ENCODE peak calls at places on chromosomes 5 and 9, in six cellular contexts. Q is GM12878, U is K562, G is upper lobe of left lung, K is A549, J is HepG2. O is an unnamed sample. For H3K4me1, the result is how much of the 10 kb centered on the place peaks cover.

GRCh38 chr5:12861891-12862290 is 957.6 kb upstream of the CTNND2 start:
- ATAC-seq in Q (no peak), U (no peak), G (no peak), K (no peak), J (no peak), O (no peak)

GRCh38 chr9:27227192-27227591 is 69.8 kb downstream of the EQTN start:
- ATAC-seq in Q (no peak), U (no peak), G (no peak), K (no peak), J (no peak), O (no peak)

GRCh38 chr9:76681556-76681955 is 82.7 kb upstream of the PCA3 start:
- ATAC-seq in Q (no peak), U (no peak), G (no peak), K (no peak), J (no peak), O (no peak)

GRCh38 chr9:28678097-28678496 is 1104.8 kb upstream of the C9orf72 start:
- ATAC-seq in Q (no peak), U (no peak), G (no peak), K (no peak), J (no peak), O (no peak)

GRCh38 chr9:36214571-36214970 is 23.9 kb downstream of the CLTA start:
- ATAC-seq in Q (no peak), U (no peak), G (peak), K (no peak), J (no peak), O (peak)

GRCh38 chr5:1865948-1866347 is 16.8 kb downstream of the IRX4 start:
- ATAC-seq in Q (no peak), U (no peak), G (no peak), K (no peak), J (no peak), O (no peak)

GRCh38 chr5:150328458-150328857 is 25.8 kb upstream of the ARSI start:
- ATAC-seq in Q (no peak), U (no peak), G (peak), K (no peak), J (no peak), O (no peak)

GRCh38 chr5:155087036-155087435 is 73.5 kb downstream of the KIF4B start:
- ATAC-seq in Q (no peak), U (no peak), G (no peak), K (peak), J (no peak), O (no peak)

GRCh38 chr9:70143394-70144130 is 99.9 kb downstream of the MAMDC2 start:
- ATAC-seq in Q (no peak), U (no peak), G (no peak), K (no peak), J (no peak), O (no peak)

GRCh38 chr5:57862471-57863282 is 380.1 kb upstream of the ACTBL2 start:
- ATAC-seq in Q (no peak), U (no peak), G (peak), K (no peak), J (no peak), O (peak)

GRCh38 chr9:129333613-129333960 is 155.5 kb upstream of the IER5L start:
- ATAC-seq in Q (no peak), U (no peak), G (peak), K (peak), J (peak), O (no peak)

GRCh38 chr5:173434270-173434669 is 106.1 kb upstream of the STC2 start:
- ATAC-seq in Q (no peak), U (no peak), G (no peak), K (no peak), J (no peak), O (no peak)

GRCh38 chr9:6938447-6938846 is 180.7 kb downstream of the KDM4C start:
- ATAC-seq in Q (no peak), U (no peak), G (peak), K (no peak), J (no peak), O (peak)

GRCh38 chr9:19648672-19649071 is 140.2 kb downstream of the SLC24A2 start:
- ATAC-seq in Q (no peak), U (no peak), G (no peak), K (no peak), J (no peak), O (no peak)

GRCh38 chr5:11227064-11227463 is 466.0 kb upstream of the DAP start:
- ATAC-seq in Q (no peak), U (no peak), G (no peak), K (no peak), J (no peak), O (no peak)

GRCh38 chr5:169637085-169637855 is at the start of gene DOCK2:
- ATAC-seq in Q (peak), U (peak), G (peak), K (no peak), J (no peak), O (peak)

GRCh38 chr5:135026645-135027317 is 7.2 kb downstream of the PITX1 start:
- ATAC-seq in Q (no peak), U (peak), G (no peak), K (no peak), J (peak), O (no peak)

GRCh38 chr5:4879693-4880303 is 260.3 kb upstream of the ADAMTS16 start:
- ATAC-seq in Q (peak), U (peak), G (peak), K (peak), J (peak), O (peak)

GRCh38 chr9:32431940-32432555 is 47.6 kb downstream of the ACO1 start:
- ATAC-seq in Q (peak), U (peak), G (peak), K (peak), J (peak), O (no peak)

GRCh38 chr5:135013947-135014570 is 20.0 kb downstream of the PITX1 start:
- ATAC-seq in Q (no peak), U (no peak), G (no peak), K (no peak), J (peak), O (peak)

GRCh38 chr9:129333961-129334743 is 156.1 kb upstream of the IER5L start:
- ATAC-seq in Q (no peak), U (peak), G (peak), K (peak), J (peak), O (peak)

GRCh38 chr5:178703015-178703414 is 27.4 kb downstream of the ZNF354A start:
- ATAC-seq in Q (no peak), U (no peak), G (no peak), K (no peak), J (no peak), O (no peak)

GRCh38 chr9:68887232-68887631 is 126.7 kb downstream of the PRKACG start:
- ATAC-seq in Q (no peak), U (no peak), G (no peak), K (no peak), J (no peak), O (no peak)

GRCh38 chr9:14961372-14962068 is 51.3 kb upstream of the FREM1 start:
- ATAC-seq in Q (peak), U (peak), G (no peak), K (no peak), J (peak), O (no peak)

GRCh38 chr5:32711693-32712462 is 757 bp downstream of the NPR3 start:
- ATAC-seq in Q (no peak), U (no peak), G (peak), K (peak), J (no peak), O (no peak)

GRCh38 chr5:119406551-119406950 is 45.7 kb upstream of the HSD17B4 start:
- ATAC-seq in Q (no peak), U (no peak), G (no peak), K (no peak), J (no peak), O (no peak)

GRCh38 chr5:38576971-38577684 is 20.7 kb upstream of the LIFR start:
- ATAC-seq in Q (no peak), U (no peak), G (no peak), K (no peak), J (no peak), O (no peak)

GRCh38 chr5:124655211-124655880 is 91.1 kb downstream of the ZNF608 start:
- ATAC-seq in Q (no peak), U (no peak), G (no peak), K (peak), J (no peak), O (no peak)

GRCh38 chr5:134451618-134452505 is 40.2 kb upstream of the CDKN2AIPNL start:
- ATAC-seq in Q (no peak), U (peak), G (peak), K (peak), J (peak), O (peak)

GRCh38 chr9:34974664-34975063 is 14.9 kb upstream of the DNAJB5 start:
- ATAC-seq in Q (no peak), U (no peak), G (no peak), K (no peak), J (no peak), O (no peak)

GRCh38 chr9:78314550-78314949 is 17.6 kb downstream of the PSAT1 start:
- ATAC-seq in Q (no peak), U (no peak), G (no peak), K (no peak), J (peak), O (peak)

GRCh38 chr5:126619781-126620180 is 19.0 kb downstream of the PHAX start:
- ATAC-seq in Q (no peak), U (no peak), G (no peak), K (no peak), J (no peak), O (no peak)

GRCh38 chr5:157066080-157066479 is 7.2 kb upstream of the HAVCR1 start:
- ATAC-seq in Q (no peak), U (no peak), G (no peak), K (no peak), J (no peak), O (no peak)

GRCh38 chr9:14107495-14107894 is 206.4 kb downstream of the NFIB start:
- ATAC-seq in Q (no peak), U (peak), G (no peak), K (no peak), J (no peak), O (no peak)

DNA sequence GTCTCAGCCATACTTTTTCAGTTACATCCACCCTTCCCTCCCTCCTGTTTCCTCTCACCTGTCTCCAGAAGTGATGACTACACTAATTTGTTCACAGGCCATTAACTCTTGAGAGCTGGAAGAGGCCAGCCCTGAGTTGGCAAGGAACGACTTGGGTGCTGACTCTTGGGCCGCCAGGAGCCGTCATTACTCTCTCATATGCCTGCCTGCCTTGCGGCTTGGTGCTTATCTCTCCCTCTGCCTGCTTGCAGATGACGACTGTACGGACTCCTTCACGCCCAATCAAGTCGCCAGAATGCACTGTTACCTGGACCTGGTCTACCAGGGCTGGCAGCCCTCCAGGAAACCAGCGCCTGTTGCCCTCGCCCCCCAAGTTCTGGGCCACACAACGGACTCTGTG is 66.1 kb downstream of the PAPPA start:
- ATAC-seq in Q (no peak), U (peak), G (peak), K (no peak), J (no peak), O (no peak)
- TF ChIP-seq EP300 in Q (no peak), U (no peak), G (no peak), K (no peak), J (no peak), O (no peak)

GRCh38 chr9:126589349-126589748 is 24.4 kb upstream of the LMX1B start:
- ATAC-seq in Q (no peak), U (no peak), G (no peak), K (no peak), J (no peak), O (no peak)

GRCh38 chr9:126588491-126589168 is 25.1 kb upstream of the LMX1B start:
- ATAC-seq in Q (no peak), U (no peak), G (no peak), K (no peak), J (peak), O (no peak)

GRCh38 chr9:126586236-126586635 is 27.5 kb upstream of the LMX1B start:
- ATAC-seq in Q (no peak), U (no peak), G (no peak), K (no peak), J (no peak), O (no peak)

GRCh38 chr9:126584611-126585010 is 29.1 kb upstream of the LMX1B start:
- ATAC-seq in Q (no peak), U (no peak), G (no peak), K (no peak), J (no peak), O (no peak)

GRCh38 chr9:126587187-126588185 is 26.2 kb upstream of the LMX1B start:
- ATAC-seq in Q (no peak), U (no peak), G (peak), K (no peak), J (peak), O (peak)
- H3K4me1 ChIP-seq in Q (under half), U (under half), G (under half), K (under half), J (under half), O (under half)

DNA sequence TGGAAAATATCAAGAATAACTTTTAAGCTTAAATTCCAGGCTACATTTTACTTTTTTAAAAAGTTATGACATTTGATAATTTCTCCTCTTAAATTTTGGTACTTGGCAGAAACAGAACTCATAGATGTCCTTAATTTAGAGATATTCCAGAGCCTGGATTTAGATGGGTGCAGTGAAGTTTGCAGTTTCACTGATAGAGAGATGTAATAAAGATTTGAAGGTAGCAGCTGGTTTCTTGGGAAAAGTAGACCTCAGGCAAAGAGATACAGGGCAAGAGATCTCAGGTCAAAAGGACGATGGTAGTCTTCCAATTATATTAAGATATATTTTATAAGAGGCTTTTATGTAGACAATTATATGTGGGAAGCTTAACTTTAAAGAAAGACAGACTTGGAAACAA is 134.6 kb downstream of the ISL1 start:
- ATAC-seq in Q (no peak), U (no peak), G (no peak), K (no peak), J (no peak), O (no peak)
- H3K4me3 ChIP-seq in Q (no peak), U (no peak), G (no peak), K (no peak), J (no peak), O (no peak)

DNA sequence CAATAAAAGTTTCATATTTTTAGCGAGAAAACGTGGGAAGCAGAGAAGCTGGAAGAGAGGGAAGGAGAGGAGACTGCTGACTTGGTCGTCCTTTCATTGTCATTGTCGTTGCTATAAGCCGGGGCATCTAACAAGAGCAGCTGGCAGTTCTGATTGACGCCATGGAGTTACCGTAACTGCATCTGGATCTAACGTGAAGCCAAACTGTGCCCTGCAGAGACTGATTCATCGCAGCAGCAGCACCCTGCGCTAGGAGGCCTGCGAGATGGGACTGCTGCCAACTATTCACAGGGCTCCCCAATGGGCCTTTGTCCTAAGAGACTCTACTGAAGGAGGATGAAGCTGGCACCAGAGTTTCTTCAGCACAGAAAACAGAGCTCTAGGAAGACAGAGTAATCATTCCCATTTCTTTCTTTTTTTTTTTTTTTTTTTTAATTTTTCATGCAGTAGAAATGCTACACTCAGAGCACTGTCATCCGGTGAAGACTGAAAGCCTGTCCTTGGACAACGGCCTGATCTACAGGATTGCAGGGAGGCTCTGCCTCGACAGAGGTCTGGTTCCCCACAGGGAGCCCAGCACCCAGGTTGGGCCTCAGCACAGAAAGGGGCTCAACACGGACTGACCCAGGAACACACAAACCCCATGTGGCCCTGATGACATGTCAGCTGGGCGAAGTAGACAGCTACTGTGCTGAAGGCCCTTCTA is 47.8 kb downstream of the RETREG1 start:
- ATAC-seq in Q (no peak), U (no peak), G (no peak), K (no peak), J (no peak), O (no peak)
- TF ChIP-seq EP300 in Q (no peak), U (no peak), G (no peak), K (no peak), J (no peak), O (no peak)

DNA sequence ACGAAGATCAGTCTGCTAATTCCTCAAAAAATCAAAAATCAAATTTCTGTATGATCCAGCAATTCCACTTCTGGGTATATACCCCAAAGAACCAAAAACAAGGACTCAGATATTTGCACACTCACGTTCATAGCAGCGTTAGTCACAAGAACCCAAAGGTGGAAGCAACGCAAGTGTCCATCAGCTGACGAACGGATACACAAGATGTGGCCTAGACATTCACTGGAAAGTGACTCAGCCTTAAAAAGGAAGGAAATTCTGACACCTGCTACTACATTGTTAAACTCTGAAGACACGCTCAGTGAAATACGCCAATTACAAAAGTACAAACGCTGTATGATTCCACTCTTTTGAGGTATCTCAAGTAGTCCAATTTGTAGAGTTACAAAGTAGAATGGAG is 93.3 kb downstream of the OTULIN start:
- ATAC-seq in Q (no peak), U (no peak), G (peak), K (no peak), J (no peak), O (no peak)
- H3K4me1 ChIP-seq in Q (under half), U (under half), G (under half), K (under half), J (under half), O (under half)

O was measured in gastroesophageal sphincter.